ENCODE peak calls at places on chromosomes 5 and 9, in eight cellular contexts. One of them, this sample, is unnamed.

GRCh38 chr5:126437706-126438105 is 14.5 kb downstream of the GRAMD2B start:
- DNase-seq in SJSA1: no peak
- DNase-seq in central memory CD4-positive, alpha-beta T cell: no peak
- DNase-seq in skeletal muscle cell: no peak
- DNase-seq in HEK293T: no peak
- DNase-seq in iPS-NIHi11: no peak
- DNase-seq in dorsolateral prefrontal cortex: no peak
- DNase-seq in HT-29: no peak
- DNase-seq in this sample: no peak

GRCh38 chr5:107808671-107809137 is 138.0 kb upstream of the EFNA5 start:
- DNase-seq in SJSA1: peak
- DNase-seq in central memory CD4-positive, alpha-beta T cell: no peak
- DNase-seq in skeletal muscle cell: no peak
- DNase-seq in HEK293T: peak
- DNase-seq in iPS-NIHi11: peak
- DNase-seq in dorsolateral prefrontal cortex: no peak
- DNase-seq in HT-29: no peak
- DNase-seq in this sample: no peak

GRCh38 chr5:149586708-149587318 is 5.5 kb downstream of the ARHGEF37 start:
- DNase-seq in SJSA1: no peak
- DNase-seq in central memory CD4-positive, alpha-beta T cell: no peak
- DNase-seq in skeletal muscle cell: no peak
- DNase-seq in HEK293T: no peak
- DNase-seq in iPS-NIHi11: no peak
- DNase-seq in dorsolateral prefrontal cortex: no peak
- DNase-seq in HT-29: no peak
- DNase-seq in this sample: no peak

GRCh38 chr5:79999722-80000121 is 8.7 kb upstream of the MTX3 start:
- DNase-seq in SJSA1: no peak
- DNase-seq in central memory CD4-positive, alpha-beta T cell: no peak
- DNase-seq in skeletal muscle cell: no peak
- DNase-seq in HEK293T: no peak
- DNase-seq in iPS-NIHi11: no peak
- DNase-seq in dorsolateral prefrontal cortex: no peak
- DNase-seq in HT-29: no peak
- DNase-seq in this sample: no peak

GRCh38 chr5:2186472-2187015 is 303.8 kb upstream of the IRX4 start:
- DNase-seq in SJSA1: no peak
- DNase-seq in central memory CD4-positive, alpha-beta T cell: no peak
- DNase-seq in skeletal muscle cell: no peak
- DNase-seq in HEK293T: no peak
- DNase-seq in iPS-NIHi11: no peak
- DNase-seq in dorsolateral prefrontal cortex: peak
- DNase-seq in HT-29: no peak
- DNase-seq in this sample: no peak

GRCh38 chr9:93043122-93043521 is 15.4 kb upstream of the SUSD3 start:
- DNase-seq in SJSA1: no peak
- DNase-seq in central memory CD4-positive, alpha-beta T cell: no peak
- DNase-seq in skeletal muscle cell: no peak
- DNase-seq in HEK293T: no peak
- DNase-seq in iPS-NIHi11: no peak
- DNase-seq in dorsolateral prefrontal cortex: no peak
- DNase-seq in HT-29: no peak
- DNase-seq in this sample: no peak

GRCh38 chr9:3708751-3709150 is 182.9 kb upstream of the RFX3 start:
- DNase-seq in SJSA1: no peak
- DNase-seq in central memory CD4-positive, alpha-beta T cell: no peak
- DNase-seq in skeletal muscle cell: no peak
- DNase-seq in HEK293T: no peak
- DNase-seq in iPS-NIHi11: peak
- DNase-seq in dorsolateral prefrontal cortex: no peak
- DNase-seq in HT-29: no peak
- DNase-seq in this sample: no peak

GRCh38 chr9:129023036-129023907 is 4.9 kb downstream of the SH3GLB2 start:
- DNase-seq in SJSA1: no peak
- DNase-seq in central memory CD4-positive, alpha-beta T cell: no peak
- DNase-seq in skeletal muscle cell: peak
- DNase-seq in HEK293T: peak
- DNase-seq in iPS-NIHi11: peak
- DNase-seq in dorsolateral prefrontal cortex: peak
- DNase-seq in HT-29: no peak
- DNase-seq in this sample: no peak

GRCh38 chr9:114178076-114178475 is 22.7 kb downstream of the COL27A1 start:
- DNase-seq in SJSA1: no peak
- DNase-seq in central memory CD4-positive, alpha-beta T cell: no peak
- DNase-seq in skeletal muscle cell: no peak
- DNase-seq in HEK293T: no peak
- DNase-seq in iPS-NIHi11: no peak
- DNase-seq in dorsolateral prefrontal cortex: no peak
- DNase-seq in HT-29: no peak
- DNase-seq in this sample: no peak

GRCh38 chr5:136174021-136174659 is 18.8 kb downstream of the SMIM32 start:
- DNase-seq in SJSA1: peak
- DNase-seq in central memory CD4-positive, alpha-beta T cell: no peak
- DNase-seq in skeletal muscle cell: peak
- DNase-seq in HEK293T: peak
- DNase-seq in iPS-NIHi11: peak
- DNase-seq in dorsolateral prefrontal cortex: no peak
- DNase-seq in HT-29: peak
- DNase-seq in this sample: no peak

GRCh38 chr5:38809388-38810359 is 36.1 kb upstream of the OSMR start:
- DNase-seq in SJSA1: peak
- DNase-seq in central memory CD4-positive, alpha-beta T cell: peak
- DNase-seq in skeletal muscle cell: peak
- DNase-seq in HEK293T: peak
- DNase-seq in iPS-NIHi11: peak
- DNase-seq in dorsolateral prefrontal cortex: peak
- DNase-seq in HT-29: peak
- DNase-seq in this sample: peak

GRCh38 chr9:88733651-88734470 is 198.9 kb downstream of the NXNL2 start:
- DNase-seq in SJSA1: no peak
- DNase-seq in central memory CD4-positive, alpha-beta T cell: no peak
- DNase-seq in skeletal muscle cell: peak
- DNase-seq in HEK293T: no peak
- DNase-seq in iPS-NIHi11: no peak
- DNase-seq in dorsolateral prefrontal cortex: no peak
- DNase-seq in HT-29: no peak
- DNase-seq in this sample: no peak

GRCh38 chr5:178145965-178146820 is 7.5 kb downstream of the NHP2 start:
- DNase-seq in SJSA1: peak
- DNase-seq in central memory CD4-positive, alpha-beta T cell: peak
- DNase-seq in skeletal muscle cell: no peak
- DNase-seq in HEK293T: peak
- DNase-seq in iPS-NIHi11: peak
- DNase-seq in dorsolateral prefrontal cortex: peak
- DNase-seq in HT-29: peak
- DNase-seq in this sample: peak

GRCh38 chr5:160419458-160420330 is 813 bp upstream of the SLU7 start:
- DNase-seq in SJSA1: peak
- DNase-seq in central memory CD4-positive, alpha-beta T cell: no peak
- DNase-seq in skeletal muscle cell: no peak
- DNase-seq in HEK293T: no peak
- DNase-seq in iPS-NIHi11: no peak
- DNase-seq in dorsolateral prefrontal cortex: no peak
- DNase-seq in HT-29: no peak
- DNase-seq in this sample: no peak

GRCh38 chr5:66680227-66680626 is 84.0 kb downstream of the MAST4 start:
- DNase-seq in SJSA1: no peak
- DNase-seq in central memory CD4-positive, alpha-beta T cell: no peak
- DNase-seq in skeletal muscle cell: no peak
- DNase-seq in HEK293T: no peak
- DNase-seq in iPS-NIHi11: peak
- DNase-seq in dorsolateral prefrontal cortex: no peak
- DNase-seq in HT-29: no peak
- DNase-seq in this sample: no peak

GRCh38 chr9:131276107-131276888 is at the start of gene FAM78A:
- DNase-seq in SJSA1: no peak
- DNase-seq in central memory CD4-positive, alpha-beta T cell: peak
- DNase-seq in skeletal muscle cell: no peak
- DNase-seq in HEK293T: peak
- DNase-seq in iPS-NIHi11: peak
- DNase-seq in dorsolateral prefrontal cortex: no peak
- DNase-seq in HT-29: no peak
- DNase-seq in this sample: no peak

GRCh38 chr5:158911693-158912363 is 187.9 kb downstream of the EBF1 start:
- DNase-seq in SJSA1: no peak
- DNase-seq in central memory CD4-positive, alpha-beta T cell: no peak
- DNase-seq in skeletal muscle cell: no peak
- DNase-seq in HEK293T: no peak
- DNase-seq in iPS-NIHi11: no peak
- DNase-seq in dorsolateral prefrontal cortex: no peak
- DNase-seq in HT-29: no peak
- DNase-seq in this sample: no peak

GRCh38 chr9:12859704-12860251 is 85.0 kb downstream of the LURAP1L start:
- DNase-seq in SJSA1: peak
- DNase-seq in central memory CD4-positive, alpha-beta T cell: no peak
- DNase-seq in skeletal muscle cell: peak
- DNase-seq in HEK293T: no peak
- DNase-seq in iPS-NIHi11: no peak
- DNase-seq in dorsolateral prefrontal cortex: no peak
- DNase-seq in HT-29: peak
- DNase-seq in this sample: no peak

GRCh38 chr9:136923881-136924280 is 20.7 kb downstream of the FBXW5 start:
- DNase-seq in SJSA1: no peak
- DNase-seq in central memory CD4-positive, alpha-beta T cell: no peak
- DNase-seq in skeletal muscle cell: no peak
- DNase-seq in HEK293T: no peak
- DNase-seq in iPS-NIHi11: no peak
- DNase-seq in dorsolateral prefrontal cortex: no peak
- DNase-seq in HT-29: no peak
- DNase-seq in this sample: no peak

GRCh38 chr5:72138943-72139467 is 31.7 kb downstream of the MAP1B start:
- DNase-seq in SJSA1: peak
- DNase-seq in central memory CD4-positive, alpha-beta T cell: no peak
- DNase-seq in skeletal muscle cell: peak
- DNase-seq in HEK293T: no peak
- DNase-seq in iPS-NIHi11: no peak
- DNase-seq in dorsolateral prefrontal cortex: no peak
- DNase-seq in HT-29: no peak
- DNase-seq in this sample: no peak

GRCh38 chr5:177366528-177367322 is 9.0 kb downstream of the RGS14 start:
- DNase-seq in SJSA1: no peak
- DNase-seq in central memory CD4-positive, alpha-beta T cell: no peak
- DNase-seq in skeletal muscle cell: peak
- DNase-seq in HEK293T: peak
- DNase-seq in iPS-NIHi11: peak
- DNase-seq in dorsolateral prefrontal cortex: no peak
- DNase-seq in HT-29: peak
- DNase-seq in this sample: no peak

GRCh38 chr5:36450229-36451024 is 148.7 kb upstream of the RANBP3L start:
- DNase-seq in SJSA1: no peak
- DNase-seq in central memory CD4-positive, alpha-beta T cell: no peak
- DNase-seq in skeletal muscle cell: no peak
- DNase-seq in HEK293T: no peak
- DNase-seq in iPS-NIHi11: no peak
- DNase-seq in dorsolateral prefrontal cortex: no peak
- DNase-seq in HT-29: no peak
- DNase-seq in this sample: no peak

GRCh38 chr5:169631360-169631759 is 5.7 kb upstream of the DOCK2 start:
- DNase-seq in SJSA1: no peak
- DNase-seq in central memory CD4-positive, alpha-beta T cell: no peak
- DNase-seq in skeletal muscle cell: peak
- DNase-seq in HEK293T: no peak
- DNase-seq in iPS-NIHi11: no peak
- DNase-seq in dorsolateral prefrontal cortex: no peak
- DNase-seq in HT-29: no peak
- DNase-seq in this sample: no peak

GRCh38 chr5:61303348-61303747 is 28.7 kb upstream of the ZSWIM6 start:
- DNase-seq in SJSA1: peak
- DNase-seq in central memory CD4-positive, alpha-beta T cell: no peak
- DNase-seq in skeletal muscle cell: no peak
- DNase-seq in HEK293T: no peak
- DNase-seq in iPS-NIHi11: no peak
- DNase-seq in dorsolateral prefrontal cortex: no peak
- DNase-seq in HT-29: no peak
- DNase-seq in this sample: no peak

GRCh38 chr5:76025069-76025468 is 58.1 kb upstream of the SV2C start:
- DNase-seq in SJSA1: no peak
- DNase-seq in central memory CD4-positive, alpha-beta T cell: no peak
- DNase-seq in skeletal muscle cell: no peak
- DNase-seq in HEK293T: no peak
- DNase-seq in iPS-NIHi11: no peak
- DNase-seq in dorsolateral prefrontal cortex: no peak
- DNase-seq in HT-29: no peak
- DNase-seq in this sample: no peak

GRCh38 chr5:155761502-155761901 is 565.5 kb upstream of the SGCD start:
- DNase-seq in SJSA1: no peak
- DNase-seq in central memory CD4-positive, alpha-beta T cell: no peak
- DNase-seq in skeletal muscle cell: no peak
- DNase-seq in HEK293T: no peak
- DNase-seq in iPS-NIHi11: no peak
- DNase-seq in dorsolateral prefrontal cortex: no peak
- DNase-seq in HT-29: no peak
- DNase-seq in this sample: no peak

GRCh38 chr9:134925011-134925511 is 7.3 kb upstream of the FCN1 start:
- DNase-seq in SJSA1: no peak
- DNase-seq in central memory CD4-positive, alpha-beta T cell: no peak
- DNase-seq in skeletal muscle cell: no peak
- DNase-seq in HEK293T: no peak
- DNase-seq in iPS-NIHi11: no peak
- DNase-seq in dorsolateral prefrontal cortex: no peak
- DNase-seq in HT-29: no peak
- DNase-seq in this sample: no peak

GRCh38 chr9:14056235-14056930 is 257.6 kb downstream of the NFIB start:
- DNase-seq in SJSA1: no peak
- DNase-seq in central memory CD4-positive, alpha-beta T cell: no peak
- DNase-seq in skeletal muscle cell: no peak
- DNase-seq in HEK293T: no peak
- DNase-seq in iPS-NIHi11: no peak
- DNase-seq in dorsolateral prefrontal cortex: no peak
- DNase-seq in HT-29: no peak
- DNase-seq in this sample: no peak

GRCh38 chr9:92406506-92406905 is 2.1 kb upstream of the OGN start:
- DNase-seq in SJSA1: no peak
- DNase-seq in central memory CD4-positive, alpha-beta T cell: peak
- DNase-seq in skeletal muscle cell: no peak
- DNase-seq in HEK293T: no peak
- DNase-seq in iPS-NIHi11: no peak
- DNase-seq in dorsolateral prefrontal cortex: no peak
- DNase-seq in HT-29: no peak
- DNase-seq in this sample: no peak

GRCh38 chr5:178992291-178992895 is 2.7 kb downstream of the GRM6 start:
- DNase-seq in SJSA1: no peak
- DNase-seq in central memory CD4-positive, alpha-beta T cell: no peak
- DNase-seq in skeletal muscle cell: no peak
- DNase-seq in HEK293T: peak
- DNase-seq in iPS-NIHi11: no peak
- DNase-seq in dorsolateral prefrontal cortex: no peak
- DNase-seq in HT-29: no peak
- DNase-seq in this sample: no peak

GRCh38 chr5:113020461-113021273 is 44.1 kb downstream of the DCP2 start:
- DNase-seq in SJSA1: peak
- DNase-seq in central memory CD4-positive, alpha-beta T cell: peak
- DNase-seq in skeletal muscle cell: no peak
- DNase-seq in HEK293T: no peak
- DNase-seq in iPS-NIHi11: no peak
- DNase-seq in dorsolateral prefrontal cortex: no peak
- DNase-seq in HT-29: peak
- DNase-seq in this sample: no peak

This sample was measured in GM12891.